ENCODE peak calls at places on chromosomes 4 and X, in seven cellular contexts. D, O, Q, J, V, F and S are unnamed samples.

GRCh38 chrX:39690541-39691415 is 407.0 kb downstream of the BCOR start:
- DNase-seq in D (no peak), O (no peak), Q (no peak), J (no peak), V (no peak), F (no peak), S (no peak)

GRCh38 chrX:135170877-135171519 is at the start of gene CT55:
- DNase-seq in D (no peak), O (no peak), Q (no peak), J (no peak), V (peak), F (peak), S (no peak)

GRCh38 chr4:6470502-6471302 is 1.7 kb downstream of the PPP2R2C start:
- DNase-seq in D (peak), O (peak), Q (no peak), J (no peak), V (peak), F (peak), S (peak)

GRCh38 chr4:120071192-120071795 is 4.6 kb upstream of the MAD2L1 start:
- DNase-seq in D (no peak), O (peak), Q (peak), J (peak), V (peak), F (no peak), S (peak)

GRCh38 chrX:104172121-104172520 is 5.9 kb downstream of the FAM199X start:
- DNase-seq in D (no peak), O (no peak), Q (no peak), J (peak), V (no peak), F (no peak), S (no peak)

GRCh38 chr4:154741877-154742851 is 1.6 kb upstream of the LRAT start:
- DNase-seq in D (peak), O (no peak), Q (peak), J (no peak), V (peak), F (peak), S (no peak)

GRCh38 chrX:106783716-106784115 is 18.8 kb upstream of the TBC1D8B start:
- DNase-seq in D (peak), O (no peak), Q (no peak), J (no peak), V (peak), F (peak), S (no peak)

GRCh38 chr4:146488495-146489174 is 33.1 kb downstream of the SLC10A7 start:
- DNase-seq in D (no peak), O (no peak), Q (no peak), J (no peak), V (no peak), F (no peak), S (peak)

GRCh38 chrX:101659601-101660063 is at the start of gene ARMCX2:
- DNase-seq in D (peak), O (peak), Q (peak), J (no peak), V (peak), F (peak), S (peak)

GRCh38 chr4:111064342-111064993 is 441.6 kb upstream of the PITX2 start:
- DNase-seq in D (no peak), O (peak), Q (no peak), J (no peak), V (peak), F (peak), S (peak)

GRCh38 chrX:53114864-53115549 is 21.1 kb downstream of the KANTR start:
- DNase-seq in D (no peak), O (no peak), Q (no peak), J (no peak), V (no peak), F (no peak), S (no peak)

GRCh38 chr4:17323619-17324400 is 188.1 kb downstream of the QDPR start:
- DNase-seq in D (no peak), O (peak), Q (no peak), J (no peak), V (no peak), F (no peak), S (peak)

GRCh38 chrX:20267924-20268701 is 1.4 kb upstream of the RPS6KA3 start:
- DNase-seq in D (peak), O (peak), Q (no peak), J (peak), V (peak), F (peak), S (no peak)

GRCh38 chr4:1398686-1399507 is 7.3 kb downstream of the NKX1-1 start:
- DNase-seq in D (no peak), O (no peak), Q (no peak), J (no peak), V (no peak), F (no peak), S (no peak)

GRCh38 chrX:41472231-41472815 is 25.2 kb downstream of the NYX start:
- DNase-seq in D (no peak), O (no peak), Q (no peak), J (peak), V (peak), F (peak), S (no peak)

GRCh38 chr4:80179637-80180161 is 17.6 kb upstream of the PRDM8 start:
- DNase-seq in D (no peak), O (no peak), Q (no peak), J (no peak), V (peak), F (no peak), S (no peak)

GRCh38 chr4:128825226-128825625 is 15.7 kb downstream of the JADE1 start:
- DNase-seq in D (no peak), O (no peak), Q (no peak), J (peak), V (peak), F (no peak), S (no peak)

GRCh38 chrX:130172127-130172834 is 519 bp downstream of the RAB33A start:
- DNase-seq in D (peak), O (no peak), Q (no peak), J (no peak), V (no peak), F (no peak), S (no peak)

GRCh38 chr4:181960384-181960783 is 282.8 kb upstream of the TENM3 start:
- DNase-seq in D (no peak), O (no peak), Q (no peak), J (no peak), V (no peak), F (no peak), S (no peak)

GRCh38 chrX:43682726-43683125 is 26.6 kb downstream of the MAOA start:
- DNase-seq in D (no peak), O (no peak), Q (no peak), J (no peak), V (no peak), F (no peak), S (no peak)

GRCh38 chr4:145043306-145043705 is 54.7 kb downstream of the ANAPC10 start:
- DNase-seq in D (no peak), O (no peak), Q (peak), J (no peak), V (no peak), F (no peak), S (no peak)

GRCh38 chr4:2082627-2083026 is 23.5 kb downstream of the NAT8L start:
- DNase-seq in D (no peak), O (no peak), Q (no peak), J (no peak), V (no peak), F (no peak), S (no peak)

GRCh38 chr4:154807042-154807630 is 26.1 kb downstream of the RBM46 start:
- DNase-seq in D (no peak), O (peak), Q (no peak), J (no peak), V (peak), F (no peak), S (peak)

GRCh38 chr4:40066651-40067050 is 10.0 kb downstream of the N4BP2 start:
- DNase-seq in D (no peak), O (no peak), Q (no peak), J (no peak), V (no peak), F (no peak), S (no peak)
- H2AK5ac ChIP-seq in D (no peak), O (no peak), Q (no peak), J (no peak), V (no peak), F (no peak), S (no peak)

GRCh38 chrX:151701071-151701470 is 5.8 kb downstream of the PRRG3 start:
- DNase-seq in D (no peak), O (no peak), Q (no peak), J (no peak), V (no peak), F (no peak), S (no peak)

GRCh38 chrX:151702021-151702714 is 6.9 kb downstream of the PRRG3 start:
- DNase-seq in D (no peak), O (no peak), Q (no peak), J (no peak), V (no peak), F (no peak), S (no peak)

GRCh38 chrX:151701531-151701930 is 6.3 kb downstream of the PRRG3 start:
- DNase-seq in D (no peak), O (no peak), Q (no peak), J (no peak), V (no peak), F (no peak), S (no peak)

GRCh38 chrX:151699746-151700145 is 4.5 kb downstream of the PRRG3 start:
- DNase-seq in D (no peak), O (no peak), Q (no peak), J (no peak), V (no peak), F (no peak), S (no peak)

DNA sequence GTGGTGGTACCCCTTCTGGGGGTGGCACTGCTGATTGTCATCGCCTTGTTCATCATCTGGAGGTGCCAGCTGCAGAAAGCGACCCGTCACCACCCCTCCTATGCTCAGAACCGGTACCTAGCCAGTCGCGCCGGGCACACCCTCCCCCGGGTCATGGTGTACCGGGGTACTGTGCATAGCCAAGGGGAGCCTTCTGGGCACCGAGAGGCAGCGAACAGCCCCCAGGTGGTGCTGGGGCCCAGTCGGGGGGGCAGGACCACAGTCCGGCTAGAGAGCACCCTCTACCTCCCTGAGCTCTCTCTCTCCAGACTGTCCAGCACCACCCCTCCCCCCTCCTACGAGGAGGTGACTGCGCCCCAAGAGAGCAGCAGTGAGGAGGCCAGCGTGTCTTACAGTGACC is 5.3 kb downstream of the PRRG3 start:
- DNase-seq in D (no peak), O (no peak), Q (no peak), J (no peak), V (no peak), F (no peak), S (no peak)
- H2AK5ac ChIP-seq in D (no peak), O (no peak), Q (no peak), J (no peak), V (no peak), F (no peak), S (no peak)

GRCh38 chr4:162985131-162985530 is 181.6 kb downstream of the NAF1 start:
- DNase-seq in D (no peak), O (no peak), Q (no peak), J (no peak), V (no peak), F (no peak), S (no peak)

GRCh38 chr4:162984621-162985020 is 182.1 kb downstream of the NAF1 start:
- DNase-seq in D (no peak), O (no peak), Q (no peak), J (no peak), V (no peak), F (no peak), S (no peak)

GRCh38 chr4:162977788-162978187 is 188.9 kb downstream of the NAF1 start:
- DNase-seq in D (no peak), O (no peak), Q (no peak), J (no peak), V (no peak), F (no peak), S (no peak)

DNA sequence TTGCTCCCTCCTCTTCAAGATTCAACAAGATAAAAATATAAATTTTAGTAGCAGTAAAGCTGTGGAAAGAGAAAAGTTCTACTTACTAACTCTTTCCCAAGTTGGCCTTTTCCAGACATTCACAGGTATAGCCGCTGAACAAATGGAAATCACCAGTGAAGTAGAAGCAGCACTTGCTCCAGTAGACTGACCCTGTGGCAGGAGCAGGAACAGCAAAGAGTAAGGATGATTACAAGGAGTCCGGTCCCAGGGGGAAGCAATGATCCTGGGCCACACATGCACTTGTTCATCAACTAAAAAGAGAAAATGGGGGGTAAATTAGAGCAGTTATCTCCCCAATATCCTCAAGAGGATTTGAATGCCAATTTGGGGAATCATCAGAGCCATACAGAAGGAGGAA is 184.9 kb downstream of the NAF1 start:
- DNase-seq in D (no peak), O (no peak), Q (no peak), J (no peak), V (no peak), F (no peak), S (no peak)
- H2AK5ac ChIP-seq in D (no peak), O (no peak), Q (no peak), J (no peak), V (no peak), F (no peak), S (no peak)

GRCh38 chrX:37076983-37077382 is 68.8 kb downstream of the FAM47C start:
- DNase-seq in D (no peak), O (no peak), Q (no peak), J (no peak), V (no peak), F (no peak), S (no peak)

GRCh38 chrX:37078434-37078703 is 70.2 kb downstream of the FAM47C start:
- DNase-seq in D (no peak), O (no peak), Q (no peak), J (no peak), V (no peak), F (no peak), S (no peak)

GRCh38 chrX:37077646-37078433 is 69.7 kb downstream of the FAM47C start:
- DNase-seq in D (no peak), O (no peak), Q (no peak), J (no peak), V (no peak), F (no peak), S (no peak)

DNA sequence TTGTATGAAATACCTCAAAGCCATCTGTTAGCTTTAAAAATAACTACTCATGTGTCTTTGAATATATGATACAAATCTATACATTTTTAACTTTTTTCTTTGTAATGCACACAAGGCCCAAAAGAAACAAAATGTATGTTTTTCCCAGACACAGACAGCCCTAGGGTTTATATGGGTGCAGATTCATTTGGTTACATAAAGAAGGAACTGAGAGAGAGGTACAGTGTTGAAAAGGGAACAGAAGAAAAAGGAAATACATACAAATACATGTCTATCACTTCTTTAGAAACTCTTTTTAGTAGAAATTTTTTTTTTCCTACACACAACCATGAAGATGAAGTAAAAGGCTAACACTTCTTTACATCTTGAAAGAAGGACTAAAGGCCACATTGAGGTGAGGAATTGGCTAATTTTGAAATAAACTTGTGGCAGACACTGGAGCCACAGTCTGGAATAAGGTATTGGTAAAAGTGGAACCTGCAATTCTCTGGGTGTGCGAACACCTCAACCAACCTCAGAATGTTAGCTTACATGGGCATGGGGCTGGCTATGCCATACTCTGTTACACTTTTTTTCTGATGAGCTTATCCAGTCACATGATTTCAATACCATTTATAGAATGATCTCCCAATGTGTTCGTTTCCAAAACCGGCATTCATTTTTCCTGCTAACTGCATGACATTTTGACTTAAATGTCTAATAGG is 67.9 kb downstream of the FAM47C start:
- DNase-seq in D (no peak), O (no peak), Q (no peak), J (no peak), V (no peak), F (no peak), S (no peak)
- H2AK5ac ChIP-seq in D (no peak), O (no peak), Q (no peak), J (no peak), V (no peak), F (no peak), S (no peak)

DNA sequence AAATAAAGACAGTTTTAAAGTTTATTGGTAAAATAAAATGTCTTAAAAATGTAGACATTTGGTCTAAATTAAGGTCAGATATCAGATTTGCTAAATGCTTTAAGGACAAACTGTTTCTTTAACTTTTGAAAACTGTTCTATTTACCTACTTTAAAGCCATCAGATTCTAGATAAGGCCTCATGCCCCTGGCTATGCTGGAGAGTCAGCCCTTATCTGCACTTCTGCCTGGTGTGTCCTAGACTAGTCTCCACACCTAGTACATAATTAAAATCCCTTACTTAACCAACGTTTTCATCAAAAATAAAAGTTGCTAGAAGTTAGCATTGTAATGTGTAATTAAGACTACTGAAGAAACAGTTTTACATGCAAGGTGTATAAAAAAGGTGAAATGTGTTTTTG is 25.6 kb downstream of the HSD17B11 start:
- DNase-seq in D (no peak), O (no peak), Q (no peak), J (peak), V (peak), F (no peak), S (no peak)
- H2AK5ac ChIP-seq in D (no peak), O (no peak), Q (no peak), J (no peak), V (no peak), F (no peak), S (no peak)

GRCh38 chrX:17642891-17643290 is 94.4 kb upstream of the SCML1 start:
- DNase-seq in D (no peak), O (no peak), Q (no peak), J (no peak), V (no peak), F (no peak), S (no peak)
- H2AK5ac ChIP-seq in D (no peak), O (no peak), Q (no peak), J (no peak), V (no peak), F (no peak), S (no peak)

GRCh38 chrX:65034292-65034640 is 58.0 kb upstream of the ZC4H2 start:
- DNase-seq in D (no peak), O (no peak), Q (no peak), J (no peak), V (no peak), F (no peak), S (no peak)
- H2AK5ac ChIP-seq in D (no peak), O (no peak), Q (no peak), J (no peak), V (no peak), F (no peak), S (no peak)

GRCh38 chr4:87557348-87557747 is 28.2 kb upstream of the SPARCL1 start:
- DNase-seq in D (no peak), O (no peak), Q (no peak), J (no peak), V (no peak), F (no peak), S (no peak)
- H2AK5ac ChIP-seq in D (no peak), O (no peak), Q (no peak), J (no peak), V (no peak), F (no peak), S (no peak)

GRCh38 chr4:160423879-160424451 is 1321.1 kb downstream of the RAPGEF2 start:
- DNase-seq in D (no peak), O (peak), Q (no peak), J (no peak), V (peak), F (no peak), S (no peak)

GRCh38 chr4:160426233-160426632 is 1323.4 kb downstream of the RAPGEF2 start:
- DNase-seq in D (no peak), O (no peak), Q (no peak), J (no peak), V (no peak), F (no peak), S (no peak)
- H2AK5ac ChIP-seq in D (no peak), O (no peak), Q (no peak), J (no peak), V (no peak), F (no peak), S (no peak)

GRCh38 chr4:108415389-108415788 is 205.0 kb upstream of the RPL34 start:
- DNase-seq in D (no peak), O (no peak), Q (no peak), J (no peak), V (no peak), F (no peak), S (no peak)
- H2AK5ac ChIP-seq in D (no peak), O (no peak), Q (peak), J (no peak), V (no peak), F (no peak), S (no peak)